ENCODE peak calls at places on chromosomes 1 and 21, in four cellular contexts. I is CD8-positive, alpha-beta memory T cell; H is MM.1S; K is right atrium auricular region. O is an unnamed sample. For H3K4me1, the result is how much of the 10 kb centered on the place peaks cover.

GRCh38 chr1:206554201-206554600 is 46.9 kb downstream of the RASSF5 start:
- DNase-seq in K (no peak), I (no peak), H (no peak), O (no peak)

GRCh38 chr1:54407201-54407956 is 1.2 kb upstream of the SSBP3 start:
- DNase-seq in H (peak), K (peak), I (peak), O (peak)

GRCh38 chr1:32606565-32606964 is 43.8 kb downstream of the ZBTB8OS start:
- DNase-seq in K (no peak), H (no peak), I (no peak), O (no peak)

GRCh38 chr1:238675241-238675640 is 711.1 kb upstream of the CHRM3 start:
- DNase-seq in H (no peak), I (no peak), K (no peak), O (no peak)

GRCh38 chr1:2610036-2610720 is 22.6 kb downstream of the MMEL1 start:
- DNase-seq in H (no peak), I (no peak), K (no peak), O (peak)

GRCh38 chr1:210882414-210883221 is 251.3 kb downstream of the KCNH1 start:
- DNase-seq in I (no peak), H (no peak), K (no peak), O (no peak)

GRCh38 chr1:172969611-172970010 is 81.1 kb downstream of the TNFSF18 start:
- DNase-seq in K (no peak), H (no peak), I (no peak), O (no peak)

GRCh38 chr21:30486180-30486579 is 1.1 kb downstream of the KRTAP19-2 start:
- DNase-seq in H (no peak), K (no peak), I (no peak), O (no peak)

GRCh38 chr1:94258873-94259331 is 21.5 kb upstream of the ARHGAP29 start:
- DNase-seq in I (no peak), K (peak), H (no peak), O (peak)

GRCh38 chr1:3442331-3442730 is 12.1 kb upstream of the ARHGEF16 start:
- DNase-seq in K (no peak), I (no peak), H (no peak), O (peak)

GRCh38 chr1:51322417-51323101 is 7.8 kb downstream of the TTC39A start:
- DNase-seq in K (no peak), I (no peak), H (no peak), O (no peak)

GRCh38 chr1:172977296-172978027 is 73.3 kb downstream of the TNFSF18 start:
- DNase-seq in I (no peak), H (no peak), K (no peak), O (no peak)

GRCh38 chr1:157132602-157133167 is 5.5 kb downstream of the ETV3 start:
- DNase-seq in I (no peak), H (no peak), K (no peak), O (no peak)

GRCh38 chr1:61140778-61141177 is 58.4 kb downstream of the NFIA start:
- DNase-seq in K (no peak), H (peak), I (no peak), O (no peak)

GRCh38 chr21:38958940-38959685 is 153.4 kb downstream of the ETS2 start:
- DNase-seq in I (no peak), H (no peak), K (peak), O (no peak)

GRCh38 chr1:18278953-18279712 is 171.5 kb downstream of the IGSF21 start:
- DNase-seq in I (no peak), K (no peak), H (no peak), O (no peak)

GRCh38 chr1:91349524-91349923 is 55.1 kb downstream of the HFM1 start:
- DNase-seq in K (no peak), I (no peak), H (no peak), O (no peak)

GRCh38 chr1:72341661-72342060 is 59.3 kb upstream of the NEGR1 start:
- DNase-seq in I (no peak), K (no peak), H (no peak), O (no peak)

GRCh38 chr1:51631747-51632146 is 14.9 kb downstream of the OSBPL9 start:
- DNase-seq in I (no peak), H (no peak), K (no peak), O (no peak)

GRCh38 chr1:156632355-156632754 is 9.6 kb upstream of the BCAN start:
- DNase-seq in K (no peak), H (no peak), I (no peak), O (no peak)

GRCh38 chr1:77370588-77371306 is 88.9 kb downstream of the AK5 start:
- DNase-seq in K (no peak), H (no peak), I (no peak), O (no peak)

GRCh38 chr1:56811331-56811730 is 7.9 kb downstream of the FYB2 start:
- DNase-seq in K (no peak), I (no peak), H (no peak), O (no peak)

GRCh38 chr1:68178821-68179490 is 53.4 kb downstream of the WLS start:
- DNase-seq in I (no peak), K (no peak), H (peak), O (no peak)

GRCh38 chr1:223704921-223705878 is 7.1 kb upstream of the CAPN2 start:
- DNase-seq in H (no peak), I (no peak), K (no peak), O (peak)

GRCh38 chr1:207581496-207582168 is 63.3 kb upstream of the CR1L start:
- DNase-seq in I (no peak), H (no peak), K (no peak), O (no peak)

GRCh38 chr1:73765551-73766233 is 432.3 kb downstream of the LRRIQ3 start:
- DNase-seq in H (no peak), I (no peak), K (no peak), O (no peak)

GRCh38 chr1:25615172-25615541 is 1.4 kb upstream of the MAN1C1 start:
- DNase-seq in K (no peak), I (no peak), H (no peak), O (no peak)

GRCh38 chr1:62687903-62688686 is at the start of gene DOCK7:
- DNase-seq in H (peak), I (peak), K (peak), O (peak)

GRCh38 chr1:55611123-55611522 is 396.0 kb upstream of the USP24 start:
- DNase-seq in K (no peak), H (no peak), I (no peak), O (no peak)

GRCh38 chr21:29656504-29657227 is 283.1 kb downstream of the GRIK1 start:
- DNase-seq in H (no peak), I (no peak), K (no peak), O (no peak)

GRCh38 chr1:151897861-151898468 is 11.3 kb downstream of the THEM4 start:
- DNase-seq in I (no peak), K (no peak), H (no peak), O (no peak)

GRCh38 chr1:3772027-3772714 is 378 bp upstream of the SMIM1 start:
- DNase-seq in H (peak), I (peak), K (peak), O (peak)

GRCh38 chr1:202343652-202344349 is 2.1 kb upstream of the UBE2T start:
- DNase-seq in I (peak), H (peak), K (no peak), O (no peak)

GRCh38 chr1:15519625-15520024 is 4.4 kb downstream of the CASP9 start:
- DNase-seq in K (no peak), I (no peak), H (no peak), O (no peak)

GRCh38 chr1:83102630-83103071 is 896.3 kb downstream of the TTLL7 start:
- DNase-seq in H (no peak), K (no peak), I (no peak), O (no peak)

GRCh38 chr1:160118928-160119327 is 3.4 kb downstream of the ATP1A2 start:
- DNase-seq in K (no peak), I (no peak), H (no peak), O (no peak)

GRCh38 chr1:160115545-160116276 is at the start of gene ATP1A2:
- DNase-seq in K (no peak), I (no peak), H (no peak), O (no peak)

GRCh38 chr1:160116277-160117147 is 953 bp downstream of the ATP1A2 start:
- DNase-seq in I (no peak), H (no peak), K (no peak), O (no peak)

GRCh38 chr1:160117300-160117699 is 1.7 kb downstream of the ATP1A2 start:
- DNase-seq in H (no peak), K (no peak), I (no peak), O (no peak)

GRCh38 chr1:160117709-160118183 is 2.2 kb downstream of the ATP1A2 start:
- DNase-seq in H (no peak), K (no peak), I (no peak), O (no peak)
- H3K4me1 ChIP-seq in H (under half), K (under half), I (under half), O (under half)

DNA sequence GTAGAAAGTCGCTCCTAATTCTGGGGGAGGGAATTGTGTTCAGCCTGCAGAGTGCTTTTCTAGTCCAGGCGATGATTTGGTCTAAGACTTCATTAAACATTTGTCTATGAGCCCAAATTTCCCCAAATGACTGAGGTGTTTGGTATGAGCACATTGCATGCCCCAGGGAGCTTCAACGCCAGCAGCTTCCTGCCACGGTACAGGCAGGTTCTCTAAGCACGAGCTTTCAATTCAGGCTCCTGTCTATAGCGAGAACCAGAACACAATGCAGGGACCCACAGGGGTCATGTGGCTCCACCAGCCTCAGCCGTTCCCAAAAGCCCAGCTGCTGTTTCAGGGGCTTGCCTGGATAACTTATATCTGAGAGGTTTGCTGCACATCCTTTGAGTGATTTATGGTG is 34.1 kb upstream of the H6PD start:
- DNase-seq in H (no peak), I (no peak), K (no peak), O (no peak)
- H3K4me1 ChIP-seq in H (under half), I (under half), K (under half), O (under half)

GRCh38 chr1:234261545-234261944 is 111.7 kb upstream of the COA6 start:
- DNase-seq in H (no peak), I (no peak), K (no peak), O (no peak)

GRCh38 chr1:234260578-234260977 is 112.7 kb upstream of the COA6 start:
- DNase-seq in H (no peak), I (no peak), K (no peak), O (no peak)

GRCh38 chr1:234262007-234262753 is 111.1 kb upstream of the COA6 start:
- DNase-seq in H (no peak), K (no peak), I (no peak), O (no peak)

GRCh38 chr1:234264832-234265231 is 108.4 kb upstream of the COA6 start:
- DNase-seq in H (no peak), I (no peak), K (no peak), O (no peak)

GRCh38 chr1:234262754-234263105 is 110.5 kb upstream of the COA6 start:
- DNase-seq in H (no peak), K (no peak), I (no peak), O (no peak)
- H3K4me1 ChIP-seq in H (under half), K (under half), I (under half), O (under half)

GRCh38 chr1:112544753-112545152 is 36.0 kb downstream of the WNT2B start:
- DNase-seq in K (no peak), H (no peak), I (no peak), O (no peak)
- H3K4me1 ChIP-seq in K (under half), H (under half), I (under half), O (under half)

GRCh38 chr21:46662765-46663500 is 27.5 kb downstream of the PRMT2 start:
- DNase-seq in H (no peak), I (no peak), K (no peak), O (no peak)
- H3K4me1 ChIP-seq in H (under half), I (under half), K (under half), O (under half)

GRCh38 chr1:230170153-230170547 is 103.1 kb downstream of the GALNT2 start:
- DNase-seq in K (no peak), H (no peak), I (no peak), O (no peak)
- H3K4me1 ChIP-seq in K (under half), H (under half), I (under half), O (under half)

DNA sequence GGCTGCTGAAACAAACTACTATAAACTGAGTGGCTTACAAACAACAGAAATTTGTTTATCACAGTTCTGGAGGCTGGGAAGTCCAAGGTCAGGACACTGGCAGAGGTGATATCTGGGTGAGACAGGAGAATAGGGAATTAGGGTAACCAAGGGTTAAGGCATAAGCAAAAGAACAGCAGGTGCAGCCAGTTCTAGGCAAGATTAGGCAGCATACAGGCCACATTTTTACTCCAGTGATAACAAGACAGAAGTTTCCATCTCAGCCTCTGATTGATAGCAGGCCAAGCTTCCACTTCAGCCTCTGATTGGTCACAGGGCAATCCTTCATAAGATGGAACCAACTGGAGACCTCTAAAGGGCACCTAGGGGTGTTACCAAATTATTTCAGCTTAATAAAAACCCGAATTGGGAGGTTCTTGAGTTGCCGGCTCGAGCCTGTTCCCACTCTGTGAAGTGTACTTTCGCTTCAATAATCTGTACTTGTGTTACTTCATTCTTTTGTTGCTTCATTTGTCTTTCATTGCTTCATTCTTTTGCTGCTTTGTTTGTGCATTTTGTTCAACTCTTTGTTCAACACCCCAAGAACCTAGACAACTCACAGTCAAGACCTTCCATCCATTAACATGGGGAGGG is 185.7 kb downstream of the TOMM20 start:
- DNase-seq in K (no peak), H (no peak), I (no peak), O (no peak)
- H3K4me1 ChIP-seq in K (under half), H (under half), I (under half), O (under half)

GRCh38 chr1:164610528-164611222 is 51.7 kb downstream of the PBX1 start:
- DNase-seq in I (no peak), H (no peak), K (no peak), O (no peak)
- H3K4me1 ChIP-seq in I (under half), H (under half), K (under half), O (under half)

DNA sequence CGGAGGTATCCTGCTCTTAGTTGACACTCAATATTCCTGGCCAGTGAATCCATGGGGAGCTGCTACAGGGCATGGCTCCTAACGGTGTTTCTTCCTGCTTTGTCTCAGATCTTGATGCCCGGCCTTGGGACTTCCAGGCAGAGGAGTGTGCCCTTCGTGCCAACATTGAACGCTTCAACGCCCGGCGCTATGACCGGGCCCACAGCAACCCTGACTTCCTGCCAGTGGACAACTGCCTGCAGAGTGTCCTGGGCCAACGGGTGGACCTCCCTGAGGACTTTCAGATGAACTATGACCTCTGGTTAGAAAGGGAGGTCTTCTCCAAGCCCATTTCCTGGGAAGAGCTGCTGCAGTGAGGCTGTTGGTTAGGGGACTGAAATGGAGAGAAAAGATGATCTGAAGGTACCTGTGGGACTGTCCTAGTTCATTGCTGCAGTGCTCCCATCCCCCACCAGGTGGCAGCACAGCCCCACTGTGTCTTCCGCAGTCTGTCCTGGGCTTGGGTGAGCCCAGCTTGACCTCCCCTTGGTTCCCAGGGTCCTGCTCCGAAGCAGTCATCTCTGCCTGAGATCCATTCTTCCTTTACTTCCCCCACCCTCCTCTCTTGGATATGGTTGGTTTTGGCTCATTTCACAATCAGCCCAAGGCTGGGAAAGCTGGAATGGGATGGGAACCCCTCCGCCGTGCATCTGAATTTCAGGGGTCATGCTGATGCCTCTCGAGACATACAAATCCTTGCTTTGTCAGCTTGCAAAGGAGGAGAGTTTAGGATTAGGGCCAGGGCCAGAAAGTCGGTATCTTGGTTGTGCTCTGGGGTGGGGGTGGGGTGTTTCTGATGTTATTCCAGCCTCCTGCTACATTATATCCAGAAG is 16.7 kb downstream of the ALX3 start:
- DNase-seq in I (peak), H (peak), K (peak), O (peak)
- H3K4me1 ChIP-seq in I (under half), H (under half), K (under half), O (under half)

GRCh38 chr21:44878053-44878982 is 4.8 kb upstream of the PTTG1IP start:
- DNase-seq in H (no peak), K (no peak), I (no peak), O (no peak)
- H3K4me1 ChIP-seq in H (under half), K (under half), I (under half), O (under half)

O was measured in aorta.